ENCODE peak calls at places on chromosomes 11 and 22, in four cellular contexts. S is A549, Q is PC-9, H is IMR-90. J is an unnamed sample. For H3K9me3, the result is how much of the 10 kb centered on the place peaks cover.

GRCh38 chr11:69867076-69868002 is 48.1 kb upstream of the FGF3 start:
- DNase-seq in Q (peak), H (peak), S (no peak), J (peak)

GRCh38 chr11:34364102-34364501 is 6.3 kb upstream of the ABTB2 start:
- DNase-seq in H (no peak), S (no peak), Q (peak), J (no peak)

GRCh38 chr22:34113381-34113780 is 193.1 kb upstream of the LARGE1 start:
- DNase-seq in H (no peak), S (no peak), Q (no peak), J (no peak)

GRCh38 chr22:19176175-19176630 is 2.3 kb downstream of the SLC25A1 start:
- DNase-seq in S (no peak), H (no peak), Q (no peak), J (peak)

GRCh38 chr11:16881074-16881709 is 133.0 kb downstream of the PLEKHA7 start:
- DNase-seq in Q (peak), H (peak), S (no peak), J (peak)

GRCh38 chr11:117829369-117829725 is 4.8 kb upstream of the FXYD2 start:
- DNase-seq in S (no peak), H (no peak), Q (no peak), J (no peak)

GRCh38 chr11:20374746-20375305 is 11.3 kb downstream of the HTATIP2 start:
- DNase-seq in S (no peak), H (peak), Q (no peak), J (peak)

GRCh38 chr11:96267490-96268010 is 75.4 kb downstream of the MAML2 start:
- DNase-seq in H (peak), S (no peak), Q (peak), J (no peak)

GRCh38 chr11:107882095-107882820 is 23.7 kb upstream of the SLC35F2 start:
- DNase-seq in Q (peak), S (no peak), H (no peak), J (no peak)

GRCh38 chr11:75639752-75640151 is 29.1 kb downstream of the MAP6 start:
- DNase-seq in S (no peak), H (peak), Q (no peak), J (no peak)

GRCh38 chr11:122556605-122557004 is 98.9 kb upstream of the UBASH3B start:
- DNase-seq in Q (no peak), S (no peak), H (no peak), J (peak)
- TF ChIP-seq CTCF in Q (no peak), S (no peak), H (peak), J (no peak)

GRCh38 chr11:129769059-129769458 is 46.6 kb upstream of the TMEM45B start:
- DNase-seq in H (no peak), Q (no peak), S (no peak), J (no peak)

GRCh38 chr11:129768356-129768755 is 47.3 kb upstream of the TMEM45B start:
- DNase-seq in H (no peak), S (no peak), Q (no peak), J (no peak)

GRCh38 chr11:129767827-129768226 is 47.8 kb upstream of the TMEM45B start:
- DNase-seq in H (no peak), S (no peak), Q (no peak), J (no peak)

GRCh38 chr11:129770993-129771392 is 44.7 kb upstream of the TMEM45B start:
- DNase-seq in H (no peak), Q (no peak), S (no peak), J (no peak)

GRCh38 chr11:129766858-129767604 is 48.6 kb upstream of the TMEM45B start:
- DNase-seq in Q (no peak), H (peak), S (peak), J (no peak)
- H3K4me2 ChIP-seq in Q (peak), H (no peak), S (peak), J (peak)

GRCh38 chr22:49406879-49407587 is 420.6 kb downstream of the BRD1 start:
- DNase-seq in Q (no peak), S (no peak), H (no peak), J (peak)

GRCh38 chr22:49408102-49408836 is 419.4 kb downstream of the BRD1 start:
- DNase-seq in S (no peak), Q (no peak), H (no peak), J (peak)

GRCh38 chr22:49404576-49405199 is 423.0 kb downstream of the BRD1 start:
- DNase-seq in H (no peak), S (no peak), Q (no peak), J (no peak)

GRCh38 chr22:49405590-49405989 is 422.1 kb downstream of the BRD1 start:
- DNase-seq in S (no peak), H (no peak), Q (no peak), J (no peak)

DNA sequence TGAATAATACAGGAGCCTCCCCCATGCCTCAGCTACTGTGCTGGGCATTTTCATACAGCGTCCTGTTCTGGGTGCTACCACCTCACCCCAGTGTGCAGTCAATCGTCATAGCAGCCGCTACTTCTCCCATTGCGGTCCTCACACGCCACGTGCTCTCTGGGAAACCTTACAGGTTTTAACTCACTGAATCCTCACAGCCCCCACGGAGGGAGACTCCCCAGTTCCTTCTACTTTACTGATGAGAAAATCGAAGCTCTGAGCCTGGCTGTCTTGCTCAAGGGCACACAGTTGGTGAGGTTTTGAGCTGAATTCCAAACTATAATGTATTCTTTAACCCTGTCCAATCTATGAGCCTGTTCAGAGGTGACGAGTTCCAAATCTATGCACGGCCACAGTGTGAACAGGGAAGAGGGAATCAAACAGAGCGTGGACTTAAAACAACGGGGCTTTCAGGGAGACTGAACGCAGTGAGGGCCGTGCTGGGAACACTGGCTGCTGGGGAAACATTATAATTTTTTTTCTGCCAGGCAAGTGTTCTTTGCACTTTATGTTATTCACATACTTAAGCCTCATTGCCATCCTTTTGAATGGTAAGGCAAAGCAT is 421.5 kb downstream of the BRD1 start:
- DNase-seq in S (no peak), H (no peak), Q (no peak), J (peak)
- H3K9me3 ChIP-seq in S (under half), H (under half), Q (under half), J (under half)

GRCh38 chr22:48553694-48554308 is 1273.9 kb downstream of the BRD1 start:
- DNase-seq in S (no peak), H (no peak), Q (no peak), J (no peak)

GRCh38 chr22:48553119-48553518 is 1274.6 kb downstream of the BRD1 start:
- DNase-seq in S (no peak), Q (no peak), H (no peak), J (no peak)

GRCh38 chr22:48556751-48557150 is 1270.9 kb downstream of the BRD1 start:
- DNase-seq in H (no peak), Q (no peak), S (no peak), J (no peak)

GRCh38 chr22:48555606-48556005 is 1272.1 kb downstream of the BRD1 start:
- DNase-seq in S (no peak), Q (no peak), H (no peak), J (no peak)

DNA sequence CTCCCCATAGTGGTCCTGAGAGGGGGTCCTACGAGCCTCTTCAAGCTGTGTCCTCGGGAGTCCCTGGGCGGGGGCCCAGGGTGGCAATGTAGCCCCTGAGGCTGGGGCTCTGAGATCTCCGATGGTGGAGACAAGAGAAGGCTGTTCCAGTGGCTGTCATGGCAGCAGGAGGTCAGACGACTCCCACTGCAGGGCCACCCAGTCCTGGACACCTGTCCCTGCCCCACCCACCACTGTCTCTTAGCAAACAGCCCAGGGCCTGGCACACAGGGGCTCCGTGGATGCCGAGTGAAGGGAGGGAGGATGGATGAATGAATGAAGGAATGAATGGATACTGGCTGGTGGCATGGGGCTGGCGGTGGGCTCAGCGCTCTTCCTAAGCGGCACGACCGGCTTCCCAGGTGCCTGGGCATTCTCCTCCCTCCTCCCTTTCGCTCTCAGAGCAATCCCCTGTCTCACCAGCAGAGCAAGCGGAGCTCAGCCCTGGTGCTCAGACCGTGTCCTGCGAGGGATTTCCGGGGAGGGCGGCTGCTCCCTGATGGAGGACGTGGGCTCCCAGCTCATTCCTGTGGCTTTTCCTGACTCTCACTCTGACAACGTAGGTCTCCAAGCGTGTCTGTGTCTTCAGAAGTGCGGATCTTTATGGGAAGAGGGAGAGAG is 1272.7 kb downstream of the BRD1 start:
- DNase-seq in S (no peak), H (no peak), Q (no peak), J (no peak)
- TF ChIP-seq CTCF in S (no peak), H (no peak), Q (no peak), J (no peak)

GRCh38 chr22:44181912-44182590 is 1.3 kb downstream of the PARVG start:
- DNase-seq in Q (no peak), S (no peak), H (no peak), J (no peak)
- H3K4me2 ChIP-seq in Q (no peak), S (no peak), H (no peak), J (no peak)

DNA sequence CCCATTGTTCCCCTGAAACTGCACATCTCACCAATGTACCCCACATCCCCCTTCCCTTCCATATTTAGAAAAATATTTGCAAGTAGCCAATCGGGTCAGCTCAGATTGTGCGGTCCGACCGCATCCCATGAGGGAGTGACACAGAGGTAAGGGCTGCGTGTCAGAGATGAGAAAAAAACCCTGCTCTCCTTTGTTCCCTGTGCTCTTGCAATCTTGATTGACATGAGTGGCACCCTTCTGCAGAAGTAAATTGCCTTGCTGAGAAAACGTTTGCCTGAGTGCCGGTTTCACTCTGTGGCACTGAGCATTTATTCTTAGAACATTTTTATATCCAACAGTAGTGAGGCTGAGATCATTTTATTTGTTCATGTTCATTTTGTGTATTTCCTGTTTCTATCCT is 81.6 kb upstream of the CCDC90B start:
- DNase-seq in H (no peak), Q (no peak), S (no peak), J (no peak)
- H3K9me3 ChIP-seq in H (under half), Q (under half), S (under half), J (under half)

DNA sequence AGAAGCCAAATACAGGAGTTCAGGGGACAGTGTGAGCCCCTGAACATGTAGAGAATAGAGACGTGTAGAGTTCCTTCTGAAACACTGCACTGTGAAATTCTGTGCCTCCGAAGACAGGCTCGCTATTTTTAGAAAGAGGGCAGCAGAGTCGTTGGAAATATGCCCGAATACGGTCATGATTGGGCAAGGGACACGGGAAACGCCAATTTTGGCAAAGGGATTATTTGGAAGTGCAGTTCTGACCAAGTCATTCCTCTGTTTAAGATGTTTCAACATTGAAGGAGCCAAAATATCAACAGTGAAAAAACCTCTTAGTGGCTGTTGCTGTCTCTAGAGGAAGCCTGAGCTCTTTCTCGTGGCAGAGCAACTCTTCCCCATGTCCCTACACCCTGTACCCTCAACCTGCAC is 9.5 kb upstream of the CBX6 start:
- DNase-seq in S (no peak), Q (no peak), H (peak), J (peak)
- TF ChIP-seq CTCF in S (no peak), Q (no peak), H (no peak), J (no peak)

J was measured in osteoblast.